ENCODE peak calls at places on chromosome X, in nine cellular contexts. One of them, this sample, is unnamed.

GRCh38 chrX:135315864-135316263 is 6.6 kb downstream of the ETDC start:
- DNase-seq in activated CD8-positive, alpha-beta memory T cell treated with anti-CD3 and anti-CD28 coated beads for 24 hours: no peak
- DNase-seq in hepatic stellate cell: no peak
- DNase-seq in activated naive CD4-positive, alpha-beta T cell treated with Interleukin-2 at 50 U/mL for 16 hours: no peak
- DNase-seq in nucleus accumbens: no peak
- DNase-seq in WTC11: no peak
- DNase-seq in ureter: no peak
- DNase-seq in dorsolateral prefrontal cortex: no peak
- DNase-seq in cardiac muscle cell: no peak
- DNase-seq in this sample: no peak

GRCh38 chrX:107571296-107571998 is 56.9 kb upstream of the PRPS1 start:
- DNase-seq in WTC11: no peak
- DNase-seq in activated CD8-positive, alpha-beta memory T cell treated with anti-CD3 and anti-CD28 coated beads for 24 hours: no peak
- DNase-seq in ureter: no peak
- DNase-seq in dorsolateral prefrontal cortex: peak; percentile 18
- DNase-seq in hepatic stellate cell: peak; percentile 66
- DNase-seq in activated naive CD4-positive, alpha-beta T cell treated with Interleukin-2 at 50 U/mL for 16 hours: no peak
- DNase-seq in nucleus accumbens: no peak
- DNase-seq in cardiac muscle cell: peak; percentile 77
- DNase-seq in this sample: no peak

GRCh38 chrX:137297167-137297566 is 263.4 kb upstream of the GPR101 start:
- DNase-seq in cardiac muscle cell: no peak
- DNase-seq in dorsolateral prefrontal cortex: no peak
- DNase-seq in activated CD8-positive, alpha-beta memory T cell treated with anti-CD3 and anti-CD28 coated beads for 24 hours: no peak
- DNase-seq in hepatic stellate cell: no peak
- DNase-seq in ureter: no peak
- DNase-seq in nucleus accumbens: no peak
- DNase-seq in activated naive CD4-positive, alpha-beta T cell treated with Interleukin-2 at 50 U/mL for 16 hours: no peak
- DNase-seq in WTC11: no peak
- DNase-seq in this sample: no peak

GRCh38 chrX:14913241-14913640 is 40.0 kb downstream of the MOSPD2 start:
- DNase-seq in dorsolateral prefrontal cortex: no peak
- DNase-seq in activated CD8-positive, alpha-beta memory T cell treated with anti-CD3 and anti-CD28 coated beads for 24 hours: no peak
- DNase-seq in nucleus accumbens: no peak
- DNase-seq in activated naive CD4-positive, alpha-beta T cell treated with Interleukin-2 at 50 U/mL for 16 hours: no peak
- DNase-seq in cardiac muscle cell: peak; percentile 27
- DNase-seq in hepatic stellate cell: no peak
- DNase-seq in ureter: no peak
- DNase-seq in WTC11: no peak
- DNase-seq in this sample: no peak

GRCh38 chrX:109841869-109842579 is 109.0 kb upstream of the ACSL4 start:
- DNase-seq in activated CD8-positive, alpha-beta memory T cell treated with anti-CD3 and anti-CD28 coated beads for 24 hours: no peak
- DNase-seq in hepatic stellate cell: no peak
- DNase-seq in ureter: no peak
- DNase-seq in dorsolateral prefrontal cortex: no peak
- DNase-seq in activated naive CD4-positive, alpha-beta T cell treated with Interleukin-2 at 50 U/mL for 16 hours: no peak
- DNase-seq in nucleus accumbens: no peak
- DNase-seq in WTC11: no peak
- DNase-seq in cardiac muscle cell: peak; percentile 42
- DNase-seq in this sample: no peak

GRCh38 chrX:40105016-40105790 is 7.4 kb upstream of the BCOR start:
- DNase-seq in ureter: no peak
- DNase-seq in cardiac muscle cell: peak; percentile 28
- DNase-seq in dorsolateral prefrontal cortex: no peak
- DNase-seq in activated naive CD4-positive, alpha-beta T cell treated with Interleukin-2 at 50 U/mL for 16 hours: peak; percentile 24
- DNase-seq in nucleus accumbens: peak; percentile 56
- DNase-seq in hepatic stellate cell: no peak
- DNase-seq in activated CD8-positive, alpha-beta memory T cell treated with anti-CD3 and anti-CD28 coated beads for 24 hours: peak; percentile 76
- DNase-seq in WTC11: no peak
- DNase-seq in this sample: peak; percentile 49

GRCh38 chrX:102517331-102517730 is 792 bp upstream of the TMSB15A start:
- DNase-seq in hepatic stellate cell: no peak
- DNase-seq in WTC11: no peak
- DNase-seq in nucleus accumbens: no peak
- DNase-seq in activated CD8-positive, alpha-beta memory T cell treated with anti-CD3 and anti-CD28 coated beads for 24 hours: no peak
- DNase-seq in ureter: no peak
- DNase-seq in cardiac muscle cell: peak; percentile 3
- DNase-seq in activated naive CD4-positive, alpha-beta T cell treated with Interleukin-2 at 50 U/mL for 16 hours: no peak
- DNase-seq in dorsolateral prefrontal cortex: no peak
- DNase-seq in this sample: no peak

GRCh38 chrX:30971761-30972603 is 82.9 kb upstream of the TAB3 start:
- DNase-seq in dorsolateral prefrontal cortex: peak; percentile 4
- DNase-seq in WTC11: peak; percentile 11
- DNase-seq in hepatic stellate cell: peak; percentile 29
- DNase-seq in nucleus accumbens: peak; percentile 2
- DNase-seq in ureter: peak; percentile 44
- DNase-seq in activated naive CD4-positive, alpha-beta T cell treated with Interleukin-2 at 50 U/mL for 16 hours: peak; percentile 5
- DNase-seq in activated CD8-positive, alpha-beta memory T cell treated with anti-CD3 and anti-CD28 coated beads for 24 hours: no peak
- DNase-seq in cardiac muscle cell: peak; percentile 58
- DNase-seq in this sample: peak; percentile 12

GRCh38 chrX:65920620-65921019 is 119.3 kb downstream of the VSIG4 start:
- DNase-seq in activated CD8-positive, alpha-beta memory T cell treated with anti-CD3 and anti-CD28 coated beads for 24 hours: no peak
- DNase-seq in activated naive CD4-positive, alpha-beta T cell treated with Interleukin-2 at 50 U/mL for 16 hours: no peak
- DNase-seq in nucleus accumbens: no peak
- DNase-seq in ureter: no peak
- DNase-seq in WTC11: no peak
- DNase-seq in cardiac muscle cell: no peak
- DNase-seq in dorsolateral prefrontal cortex: no peak
- DNase-seq in hepatic stellate cell: no peak
- DNase-seq in this sample: no peak

GRCh38 chrX:39605866-39606265 is 491.9 kb downstream of the BCOR start:
- DNase-seq in ureter: no peak
- DNase-seq in hepatic stellate cell: no peak
- DNase-seq in activated CD8-positive, alpha-beta memory T cell treated with anti-CD3 and anti-CD28 coated beads for 24 hours: no peak
- DNase-seq in WTC11: no peak
- DNase-seq in cardiac muscle cell: no peak
- DNase-seq in dorsolateral prefrontal cortex: no peak
- DNase-seq in nucleus accumbens: no peak
- DNase-seq in activated naive CD4-positive, alpha-beta T cell treated with Interleukin-2 at 50 U/mL for 16 hours: no peak
- DNase-seq in this sample: no peak

GRCh38 chrX:108494416-108495095 is 54.9 kb downstream of the COL4A5 start:
- DNase-seq in ureter: no peak
- DNase-seq in activated CD8-positive, alpha-beta memory T cell treated with anti-CD3 and anti-CD28 coated beads for 24 hours: no peak
- DNase-seq in dorsolateral prefrontal cortex: no peak
- DNase-seq in WTC11: no peak
- DNase-seq in nucleus accumbens: no peak
- DNase-seq in hepatic stellate cell: no peak
- DNase-seq in cardiac muscle cell: peak; percentile 34
- DNase-seq in activated naive CD4-positive, alpha-beta T cell treated with Interleukin-2 at 50 U/mL for 16 hours: no peak
- DNase-seq in this sample: no peak

This sample was measured in CD4-positive, alpha-beta memory T cell.